ENCODE peak calls at places on chromosome 12, in four cellular contexts. One of them, this sample, is unnamed.

GRCh38 chr12:78870539-78870938 is 6.0 kb downstream of the SYT1 start:
- DNase-seq in breast epithelium: no peak
- DNase-seq in heart right ventricle: no peak
- DNase-seq in adrenal gland: no peak
- DNase-seq in this sample: no peak

GRCh38 chr12:124006582-124007170 is 33.7 kb downstream of the ZNF664 start:
- DNase-seq in adrenal gland: no peak
- DNase-seq in breast epithelium: no peak
- DNase-seq in heart right ventricle: no peak
- DNase-seq in this sample: no peak

GRCh38 chr12:27970391-27970980 is 2.0 kb downstream of the PTHLH start:
- DNase-seq in adrenal gland: peak
- DNase-seq in heart right ventricle: peak
- DNase-seq in breast epithelium: no peak
- DNase-seq in this sample: no peak

GRCh38 chr12:51124504-51124903 is 41.1 kb upstream of the CSRNP2 start:
- DNase-seq in heart right ventricle: no peak
- DNase-seq in adrenal gland: no peak
- DNase-seq in breast epithelium: no peak
- DNase-seq in this sample: no peak

GRCh38 chr12:46579474-46579873 is 206.9 kb upstream of the SLC38A2 start:
- DNase-seq in heart right ventricle: no peak
- DNase-seq in breast epithelium: no peak
- DNase-seq in adrenal gland: no peak
- DNase-seq in this sample: no peak

GRCh38 chr12:111687255-111687654 is 1.4 kb downstream of the ACAD10 start:
- DNase-seq in adrenal gland: no peak
- DNase-seq in breast epithelium: no peak
- DNase-seq in heart right ventricle: no peak
- DNase-seq in this sample: no peak

GRCh38 chr12:12091977-12092663 is 21.4 kb downstream of the BCL2L14 start:
- DNase-seq in breast epithelium: no peak
- DNase-seq in heart right ventricle: no peak
- DNase-seq in adrenal gland: no peak
- DNase-seq in this sample: no peak

GRCh38 chr12:42444192-42444943 is 118.4 kb downstream of the PPHLN1 start:
- DNase-seq in heart right ventricle: no peak
- DNase-seq in breast epithelium: no peak
- DNase-seq in adrenal gland: no peak
- DNase-seq in this sample: no peak

GRCh38 chr12:50055831-50056628 is 1.4 kb upstream of the ASIC1 start:
- DNase-seq in heart right ventricle: no peak
- DNase-seq in breast epithelium: peak
- DNase-seq in adrenal gland: no peak
- DNase-seq in this sample: peak

GRCh38 chr12:44245932-44246331 is 410.1 kb downstream of the TMEM117 start:
- DNase-seq in heart right ventricle: no peak
- DNase-seq in breast epithelium: no peak
- DNase-seq in adrenal gland: no peak
- DNase-seq in this sample: no peak

GRCh38 chr12:53696285-53696654 is 20.4 kb upstream of the ATP5MC2 start:
- DNase-seq in adrenal gland: peak
- DNase-seq in breast epithelium: peak
- DNase-seq in heart right ventricle: no peak
- DNase-seq in this sample: peak

GRCh38 chr12:68264864-68265256 is 11.5 kb upstream of the IL22 start:
- DNase-seq in heart right ventricle: no peak
- DNase-seq in breast epithelium: no peak
- DNase-seq in adrenal gland: no peak
- DNase-seq in this sample: no peak

GRCh38 chr12:57151741-57152407 is 4.5 kb upstream of the LRP1-AS start:
- DNase-seq in adrenal gland: no peak
- DNase-seq in heart right ventricle: peak
- DNase-seq in breast epithelium: peak
- DNase-seq in this sample: no peak

GRCh38 chr12:51923506-51924365 is 16.4 kb downstream of the ACVRL1 start:
- DNase-seq in breast epithelium: no peak
- DNase-seq in adrenal gland: peak
- DNase-seq in heart right ventricle: peak
- DNase-seq in this sample: no peak

GRCh38 chr12:44317651-44318126 is 481.8 kb downstream of the TMEM117 start:
- DNase-seq in adrenal gland: no peak
- DNase-seq in heart right ventricle: no peak
- DNase-seq in breast epithelium: no peak
- DNase-seq in this sample: no peak

DNA sequence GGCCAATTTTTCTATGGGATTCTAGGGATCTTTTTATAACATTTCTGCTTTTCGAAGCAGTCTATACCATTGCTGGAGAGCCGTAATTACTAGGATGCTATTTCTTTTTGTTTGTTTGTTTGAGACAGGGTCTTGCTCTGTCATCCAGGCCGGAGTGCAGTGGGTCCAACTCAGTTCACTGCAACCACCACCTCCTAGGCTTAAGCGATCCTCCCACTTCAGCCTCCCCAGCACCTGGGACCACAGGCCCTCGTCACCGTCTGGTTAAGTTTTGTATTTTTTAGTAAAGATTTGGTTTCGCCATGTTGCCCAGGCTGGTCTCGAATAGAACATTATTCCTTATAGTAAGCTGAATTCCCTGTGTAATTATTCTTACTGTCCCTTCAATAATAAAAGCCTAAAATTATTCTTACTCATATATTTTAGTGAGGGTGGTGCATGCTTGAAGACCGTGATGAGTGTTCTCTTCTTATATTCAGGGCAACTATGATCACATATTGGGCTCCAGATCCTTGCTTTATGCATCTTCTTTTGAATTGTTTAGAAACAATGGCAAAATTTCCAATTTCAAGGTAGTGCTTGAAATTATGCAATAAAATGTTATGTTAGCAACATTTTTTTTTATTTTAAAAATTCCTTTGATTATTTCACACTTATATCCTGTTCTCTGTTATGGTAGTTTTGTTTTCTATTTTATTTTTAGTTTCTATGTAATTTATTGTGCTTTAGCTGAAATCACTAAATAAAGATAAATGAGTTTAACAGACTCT is 66.2 kb downstream of the CRADD start:
- DNase-seq in adrenal gland: no peak
- DNase-seq in breast epithelium: no peak
- DNase-seq in heart right ventricle: no peak
- DNase-seq in this sample: no peak
- H3K4me3 ChIP-seq in adrenal gland: no peak
- H3K4me3 ChIP-seq in breast epithelium: peak
- H3K4me3 ChIP-seq in heart right ventricle: peak
- H3K4me3 ChIP-seq in this sample: peak

GRCh38 chr12:6921996-6922935 is 5.5 kb upstream of the ATN1 start:
- DNase-seq in adrenal gland: no peak
- DNase-seq in breast epithelium: no peak
- DNase-seq in heart right ventricle: no peak
- DNase-seq in this sample: no peak
- TF ChIP-seq CTCF in adrenal gland: no peak
- TF ChIP-seq CTCF in breast epithelium: no peak
- TF ChIP-seq CTCF in heart right ventricle: no peak
- TF ChIP-seq CTCF in this sample: no peak

DNA sequence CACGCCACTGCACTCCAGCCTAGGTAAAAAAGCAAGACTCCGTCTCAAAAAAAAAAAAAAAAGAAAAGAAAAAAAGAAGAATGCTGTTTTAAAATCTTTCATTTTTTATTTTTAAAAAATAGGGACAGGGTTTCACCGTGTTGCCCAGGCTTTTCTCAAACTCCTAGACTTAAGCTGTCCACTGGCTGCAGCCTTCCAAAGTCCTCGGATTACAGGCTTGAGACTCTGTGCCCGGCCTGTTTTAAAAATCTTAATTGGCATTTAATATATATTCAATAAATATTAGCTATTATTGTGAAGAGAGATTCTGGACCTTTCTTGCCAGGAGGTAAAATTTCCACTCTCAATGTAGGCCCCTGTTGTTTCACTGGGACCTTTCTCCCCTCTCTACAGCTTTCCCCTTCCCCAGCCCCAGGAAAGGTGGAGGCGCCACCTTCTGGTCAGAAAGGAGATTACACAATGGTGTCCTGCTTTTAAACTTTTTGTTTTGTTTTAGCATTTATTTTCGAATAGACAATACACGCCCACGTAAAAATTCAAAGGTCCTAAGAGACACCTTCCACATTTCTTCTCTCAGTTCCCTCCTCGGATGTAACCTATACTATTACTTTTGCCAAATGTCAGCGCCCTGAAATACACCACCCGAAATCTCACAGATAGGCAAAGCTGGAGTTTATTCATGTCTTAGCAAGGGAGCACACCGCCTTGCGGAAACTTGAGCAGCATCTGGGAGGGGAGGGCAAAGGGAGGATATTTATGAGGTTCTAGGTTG is 23.8 kb upstream of the PHC1 start:
- DNase-seq in breast epithelium: no peak
- DNase-seq in heart right ventricle: no peak
- DNase-seq in adrenal gland: peak
- DNase-seq in this sample: peak
- H3K4me3 ChIP-seq in breast epithelium: peak
- H3K4me3 ChIP-seq in heart right ventricle: peak
- H3K4me3 ChIP-seq in adrenal gland: peak
- H3K4me3 ChIP-seq in this sample: peak

GRCh38 chr12:22851532-22851931 is 226.6 kb downstream of the ETNK1 start:
- DNase-seq in heart right ventricle: no peak
- DNase-seq in adrenal gland: no peak
- DNase-seq in breast epithelium: no peak
- DNase-seq in this sample: no peak

GRCh38 chr12:22855456-22855855 is 230.5 kb downstream of the ETNK1 start:
- DNase-seq in heart right ventricle: no peak
- DNase-seq in breast epithelium: no peak
- DNase-seq in adrenal gland: no peak
- DNase-seq in this sample: no peak

GRCh38 chr12:22860926-22861325 is 236.0 kb downstream of the ETNK1 start:
- DNase-seq in heart right ventricle: no peak
- DNase-seq in adrenal gland: no peak
- DNase-seq in breast epithelium: no peak
- DNase-seq in this sample: no peak

GRCh38 chr12:22858849-22859569 is 234.0 kb downstream of the ETNK1 start:
- DNase-seq in breast epithelium: no peak
- DNase-seq in heart right ventricle: no peak
- DNase-seq in adrenal gland: no peak
- DNase-seq in this sample: no peak

GRCh38 chr12:22856120-22856699 is 231.2 kb downstream of the ETNK1 start:
- DNase-seq in breast epithelium: no peak
- DNase-seq in adrenal gland: no peak
- DNase-seq in heart right ventricle: no peak
- DNase-seq in this sample: no peak
- TF ChIP-seq CTCF in breast epithelium: peak
- TF ChIP-seq CTCF in adrenal gland: peak
- TF ChIP-seq CTCF in heart right ventricle: peak
- TF ChIP-seq CTCF in this sample: peak

GRCh38 chr12:15323530-15323929 is 1.2 kb downstream of the PTPRO start:
- DNase-seq in heart right ventricle: no peak
- DNase-seq in breast epithelium: no peak
- DNase-seq in adrenal gland: no peak
- DNase-seq in this sample: no peak
- H3K4me3 ChIP-seq in heart right ventricle: no peak
- H3K4me3 ChIP-seq in breast epithelium: no peak
- H3K4me3 ChIP-seq in adrenal gland: no peak
- H3K4me3 ChIP-seq in this sample: no peak

GRCh38 chr12:58443273-58443980 is 476.9 kb downstream of the LRIG3 start:
- DNase-seq in heart right ventricle: no peak
- DNase-seq in breast epithelium: no peak
- DNase-seq in adrenal gland: peak
- DNase-seq in this sample: no peak
- TF ChIP-seq CTCF in heart right ventricle: peak
- TF ChIP-seq CTCF in breast epithelium: no peak
- TF ChIP-seq CTCF in adrenal gland: peak
- TF ChIP-seq CTCF in this sample: peak

GRCh38 chr12:29322157-29322556 is 58.8 kb downstream of the ERGIC2 start:
- DNase-seq in heart right ventricle: no peak
- DNase-seq in breast epithelium: no peak
- DNase-seq in adrenal gland: no peak
- DNase-seq in this sample: no peak
- H3K4me3 ChIP-seq in heart right ventricle: no peak
- H3K4me3 ChIP-seq in breast epithelium: no peak
- H3K4me3 ChIP-seq in adrenal gland: no peak
- H3K4me3 ChIP-seq in this sample: no peak

GRCh38 chr12:15173142-15173541 is 48.1 kb downstream of the RERG start:
- DNase-seq in adrenal gland: no peak
- DNase-seq in breast epithelium: no peak
- DNase-seq in heart right ventricle: no peak
- DNase-seq in this sample: no peak

GRCh38 chr12:15171015-15171646 is 50.1 kb downstream of the RERG start:
- DNase-seq in breast epithelium: no peak
- DNase-seq in adrenal gland: no peak
- DNase-seq in heart right ventricle: no peak
- DNase-seq in this sample: no peak

GRCh38 chr12:15168279-15168678 is 52.9 kb downstream of the RERG start:
- DNase-seq in adrenal gland: no peak
- DNase-seq in heart right ventricle: no peak
- DNase-seq in breast epithelium: no peak
- DNase-seq in this sample: no peak

GRCh38 chr12:15172423-15172822 is 48.8 kb downstream of the RERG start:
- DNase-seq in adrenal gland: no peak
- DNase-seq in heart right ventricle: no peak
- DNase-seq in breast epithelium: no peak
- DNase-seq in this sample: no peak
- TF ChIP-seq CTCF in adrenal gland: no peak
- TF ChIP-seq CTCF in heart right ventricle: no peak
- TF ChIP-seq CTCF in breast epithelium: no peak
- TF ChIP-seq CTCF in this sample: no peak

DNA sequence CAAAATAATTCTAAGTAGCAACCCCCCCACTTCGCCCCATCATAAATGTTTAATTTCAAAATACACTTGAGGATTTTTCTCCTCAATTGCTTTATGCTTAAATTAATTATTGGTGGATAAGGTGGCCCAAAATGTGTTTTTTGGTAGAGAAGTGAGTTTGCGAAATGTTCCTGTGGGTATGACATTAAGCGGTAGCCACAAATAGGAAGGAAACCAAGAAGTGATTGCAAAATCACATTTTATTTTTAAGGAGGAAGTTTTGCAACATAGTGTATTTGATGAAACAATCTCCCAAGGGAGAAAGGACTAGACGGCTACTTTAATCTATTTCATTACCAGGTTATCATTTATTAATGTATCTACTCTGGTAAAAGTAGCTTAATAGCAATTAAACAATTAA is 25.5 kb downstream of the SLC25A3 start:
- DNase-seq in breast epithelium: no peak
- DNase-seq in adrenal gland: no peak
- DNase-seq in heart right ventricle: no peak
- DNase-seq in this sample: no peak
- H3K4me3 ChIP-seq in breast epithelium: no peak
- H3K4me3 ChIP-seq in adrenal gland: no peak
- H3K4me3 ChIP-seq in heart right ventricle: no peak
- H3K4me3 ChIP-seq in this sample: no peak

This sample was measured in PC-9.